ENCODE peak calls at places on chromosomes 4 and X, in ten cellular contexts. A is H1, M is breast epithelium, S is HCT116, Y is stomach, R is heart left ventricle, V is Peyer's patch, C is suprapubic skin, L is IMR-90, U is prostate gland. N is an unnamed sample.

GRCh38 chrX:317424-318067 is 1.1 kb downstream of the GTPBP6 start:
- DNase-seq in A (no peak), M (no peak), S (no peak), Y (no peak), R (no peak), V (no peak), C (no peak), L (no peak), U (no peak), N (no peak)

GRCh38 chr4:173797296-173797695 is 267.3 kb upstream of the HAND2 start:
- DNase-seq in A (no peak), M (no peak), S (no peak), Y (no peak), R (no peak), V (no peak), C (no peak), L (peak), U (no peak), N (no peak)

GRCh38 chrX:47568656-47569295 is 7.8 kb downstream of the ARAF start:
- DNase-seq in A (no peak), M (no peak), S (no peak), Y (no peak), R (no peak), V (no peak), C (no peak), L (no peak), U (no peak), N (peak)

GRCh38 chr4:150117094-150117493 is 38.8 kb downstream of the DCLK2 start:
- DNase-seq in A (no peak), M (no peak), S (no peak), Y (no peak), R (peak), V (no peak), C (no peak), L (peak), U (no peak), N (no peak)

GRCh38 chrX:153878969-153879653 is 6.9 kb downstream of the L1CAM start:
- DNase-seq in A (no peak), M (no peak), S (no peak), Y (no peak), R (no peak), V (no peak), C (no peak), L (no peak), U (no peak), N (no peak)

GRCh38 chrX:46953597-46953996 is 41.4 kb downstream of the JADE3 start:
- DNase-seq in A (no peak), M (no peak), S (no peak), Y (no peak), R (no peak), V (no peak), C (no peak), L (no peak), U (no peak), N (no peak)

GRCh38 chr4:97493815-97494518 is 649.3 kb downstream of the STPG2 start:
- DNase-seq in A (no peak), M (no peak), S (peak), Y (no peak), R (no peak), V (no peak), C (no peak), L (no peak), U (no peak), N (no peak)

GRCh38 chr4:74283614-74284013 is 24.7 kb upstream of the EPGN start:
- DNase-seq in A (no peak), M (no peak), S (peak), Y (no peak), R (no peak), V (no peak), C (no peak), L (peak), U (peak), N (no peak)

GRCh38 chr4:6008766-6009385 is 9.4 kb downstream of the C4orf50 start:
- DNase-seq in A (no peak), M (no peak), S (no peak), Y (no peak), R (no peak), V (no peak), C (no peak), L (no peak), U (no peak), N (no peak)

GRCh38 chr4:1775731-1776500 is 17.2 kb upstream of the FGFR3 start:
- DNase-seq in A (no peak), M (no peak), S (no peak), Y (no peak), R (no peak), V (no peak), C (no peak), L (no peak), U (no peak), N (no peak)

GRCh38 chrX:66016905-66017658 is 22.8 kb downstream of the VSIG4 start:
- DNase-seq in A (no peak), M (no peak), S (no peak), Y (no peak), R (no peak), V (no peak), C (no peak), L (no peak), U (no peak), N (no peak)

GRCh38 chrX:77894921-77895886 is at the start of gene MAGT1:
- DNase-seq in A (peak), M (peak), S (peak), Y (peak), R (peak), V (peak), C (peak), L (peak), U (peak), N (peak)

GRCh38 chr4:3256230-3257124 is 7.5 kb downstream of the MSANTD1 start:
- DNase-seq in A (no peak), M (no peak), S (no peak), Y (peak), R (no peak), V (peak), C (peak), L (no peak), U (no peak), N (no peak)

GRCh38 chr4:37446016-37446415 is 201.5 kb downstream of the NWD2 start:
- DNase-seq in A (no peak), M (no peak), S (no peak), Y (no peak), R (no peak), V (no peak), C (no peak), L (no peak), U (no peak), N (no peak)

GRCh38 chrX:129510331-129510730 is 13.0 kb downstream of the SMARCA1 start:
- DNase-seq in A (no peak), M (no peak), S (no peak), Y (no peak), R (no peak), V (no peak), C (no peak), L (no peak), U (no peak), N (no peak)

GRCh38 chrX:104803219-104803618 is 237.2 kb downstream of the IL1RAPL2 start:
- DNase-seq in A (no peak), M (no peak), S (no peak), Y (no peak), R (no peak), V (no peak), C (no peak), L (no peak), U (no peak), N (no peak)

GRCh38 chrX:126509917-126510316 is 42.7 kb downstream of the DCAF12L1 start:
- DNase-seq in A (no peak), M (no peak), S (no peak), Y (no peak), R (no peak), V (no peak), C (no peak), L (no peak), U (no peak), N (no peak)

GRCh38 chrX:72258174-72258573 is 18.9 kb downstream of the RPS4X start:
- DNase-seq in A (no peak), M (no peak), S (no peak), Y (no peak), R (no peak), V (no peak), C (no peak), L (peak), U (no peak), N (no peak)

GRCh38 chrX:111168314-111168713 is 72.3 kb downstream of the PAK3 start:
- DNase-seq in A (no peak), M (no peak), S (no peak), Y (no peak), R (no peak), V (no peak), C (no peak), L (peak), U (no peak), N (no peak)

GRCh38 chr4:21195682-21196081 is 495.4 kb downstream of the PACRGL start:
- DNase-seq in A (no peak), M (no peak), S (no peak), Y (no peak), R (no peak), V (no peak), C (no peak), L (no peak), U (no peak), N (no peak)

GRCh38 chrX:118974088-118974907 is at the start of gene LONRF3:
- DNase-seq in A (no peak), M (peak), S (no peak), Y (peak), R (peak), V (peak), C (peak), L (peak), U (peak), N (peak)

GRCh38 chr4:158825443-158826036 is 56.7 kb downstream of the FNIP2 start:
- DNase-seq in A (no peak), M (no peak), S (no peak), Y (no peak), R (no peak), V (no peak), C (no peak), L (no peak), U (no peak), N (no peak)
- H3K27ac ChIP-seq in A (no peak), M (no peak), S (no peak), Y (peak), R (peak), V (peak), C (no peak), L (no peak), U (peak), N (peak)

DNA sequence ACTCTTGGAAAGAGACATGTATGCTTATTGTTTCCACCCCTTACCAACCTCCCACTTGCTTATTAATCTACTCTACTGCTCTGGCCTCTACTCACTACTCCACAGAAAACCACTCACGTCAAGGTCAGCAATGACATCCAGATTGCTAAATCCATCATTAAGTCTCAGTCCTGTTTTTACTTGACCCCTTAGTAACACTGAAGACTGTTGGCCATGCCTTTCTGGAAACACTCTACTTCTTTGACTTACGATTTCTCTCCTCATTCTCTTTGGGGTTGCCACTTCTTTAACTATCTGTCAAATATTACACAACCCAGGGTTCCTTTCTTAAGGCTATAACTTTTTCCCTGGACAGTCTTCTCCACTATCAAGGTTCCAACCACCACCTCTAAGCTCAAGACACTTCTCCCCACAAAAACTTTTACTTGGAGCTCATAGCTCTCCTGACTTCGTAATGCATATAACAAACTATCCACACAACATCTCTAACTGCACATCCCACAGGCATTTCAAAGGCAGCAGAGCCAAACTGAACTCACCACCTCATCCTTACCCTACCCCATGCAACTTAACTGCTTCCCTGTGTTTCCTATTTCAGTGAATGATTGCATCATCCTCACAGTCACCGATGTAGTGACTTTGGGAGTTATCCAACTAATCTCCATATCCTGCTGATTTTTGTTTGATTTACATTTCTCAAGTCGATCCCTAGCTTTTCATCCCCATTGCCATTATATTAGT is 15.8 kb upstream of the MAGEA4 start:
- DNase-seq in A (no peak), M (no peak), S (no peak), Y (no peak), R (no peak), V (no peak), C (no peak), L (peak), U (no peak), N (no peak)
- H3K4me3 ChIP-seq in A (no peak), M (no peak), S (no peak), Y (no peak), R (no peak), V (no peak), C (no peak), L (no peak), U (no peak), N (no peak)

GRCh38 chr4:82422616-82423015 is 7.6 kb downstream of the HNRNPDL start:
- DNase-seq in A (no peak), M (no peak), S (no peak), Y (no peak), R (no peak), V (no peak), C (no peak), L (no peak), U (no peak), N (no peak)

GRCh38 chr4:82425478-82425877 is 4.8 kb downstream of the HNRNPDL start:
- DNase-seq in A (no peak), M (no peak), S (no peak), Y (no peak), R (no peak), V (no peak), C (no peak), L (no peak), U (no peak), N (no peak)

GRCh38 chr4:82423245-82424054 is 6.8 kb downstream of the HNRNPDL start:
- DNase-seq in A (no peak), M (no peak), S (no peak), Y (no peak), R (no peak), V (no peak), C (no peak), L (peak), U (no peak), N (no peak)

GRCh38 chr4:82419451-82419850 is 10.8 kb downstream of the HNRNPDL start:
- DNase-seq in A (no peak), M (no peak), S (no peak), Y (no peak), R (no peak), V (no peak), C (no peak), L (no peak), U (no peak), N (no peak)

DNA sequence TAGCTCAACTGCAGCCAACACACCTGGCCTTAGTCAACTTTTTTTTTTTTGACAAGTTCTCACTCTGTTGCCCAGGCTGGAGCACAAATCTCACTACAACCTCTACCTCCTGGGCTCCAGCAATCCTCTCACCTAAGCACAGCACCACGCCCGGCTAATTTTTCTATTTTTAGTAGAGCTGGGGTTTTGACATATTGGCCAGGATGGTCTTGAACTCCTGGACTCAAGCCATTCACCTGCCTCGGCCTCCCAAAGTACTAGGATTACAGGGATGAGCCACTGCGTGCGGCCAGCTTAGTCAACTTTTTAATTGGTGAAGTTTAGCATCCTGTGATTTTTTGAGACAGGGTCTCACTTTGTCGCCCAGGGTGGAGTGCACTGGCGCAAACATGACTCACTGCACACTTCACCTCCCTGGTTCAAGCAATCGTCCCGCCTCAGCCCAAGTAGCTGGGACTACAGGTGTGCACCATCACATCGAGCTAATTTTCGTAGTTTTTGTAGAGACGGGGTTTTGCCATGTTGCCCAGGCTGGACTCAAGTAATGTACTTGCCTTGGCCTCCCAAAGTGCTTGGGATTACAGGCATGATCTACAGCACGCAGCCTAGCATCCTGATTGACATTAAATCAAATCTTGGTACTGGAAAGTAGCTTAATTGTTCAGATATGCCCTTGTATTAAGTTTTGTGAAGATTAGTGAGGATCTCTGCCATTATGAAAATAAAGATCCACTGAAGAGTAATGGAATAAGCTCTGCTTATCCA is 8.3 kb downstream of the HNRNPDL start:
- DNase-seq in A (no peak), M (no peak), S (no peak), Y (no peak), R (no peak), V (no peak), C (no peak), L (no peak), U (no peak), N (no peak)
- TF ChIP-seq POLR2A in A (peak), M (no peak), S (no peak), Y (no peak), R (no peak), V (no peak), C (no peak), L (peak), U (no peak), N (no peak)

GRCh38 chrX:122972604-122973003 is 211.5 kb upstream of the GRIA3 start:
- DNase-seq in A (no peak), M (no peak), S (no peak), Y (no peak), R (no peak), V (no peak), C (no peak), L (no peak), U (no peak), N (no peak)
- H3K27ac ChIP-seq in A (no peak), M (no peak), S (no peak), Y (no peak), R (no peak), V (no peak), C (no peak), L (no peak), U (no peak), N (no peak)

DNA sequence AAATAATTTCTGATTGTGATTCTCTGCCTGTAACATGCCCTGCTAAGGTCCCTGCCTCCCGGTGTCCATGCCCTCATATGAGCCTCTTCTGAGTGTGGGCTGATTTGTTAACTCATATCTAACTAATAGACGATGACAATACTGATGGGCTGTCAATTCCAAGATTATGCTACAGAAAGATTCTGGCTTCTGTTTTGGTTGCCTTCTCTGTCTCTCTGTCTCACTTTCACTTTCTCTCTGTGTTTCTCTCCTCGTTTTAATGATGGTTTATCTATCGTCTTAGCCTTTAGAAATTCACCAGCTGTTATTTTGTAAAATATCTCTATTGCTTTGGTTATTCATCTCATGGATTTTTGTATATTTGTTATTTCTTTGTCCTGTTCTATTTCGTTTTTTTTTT is 312.5 kb upstream of the ANXA10 start:
- DNase-seq in A (no peak), M (no peak), S (no peak), Y (no peak), R (no peak), V (no peak), C (no peak), L (no peak), U (no peak), N (no peak)
- H3K4me3 ChIP-seq in A (no peak), M (no peak), S (no peak), Y (no peak), R (no peak), V (no peak), C (no peak), L (peak), U (no peak), N (no peak)

DNA sequence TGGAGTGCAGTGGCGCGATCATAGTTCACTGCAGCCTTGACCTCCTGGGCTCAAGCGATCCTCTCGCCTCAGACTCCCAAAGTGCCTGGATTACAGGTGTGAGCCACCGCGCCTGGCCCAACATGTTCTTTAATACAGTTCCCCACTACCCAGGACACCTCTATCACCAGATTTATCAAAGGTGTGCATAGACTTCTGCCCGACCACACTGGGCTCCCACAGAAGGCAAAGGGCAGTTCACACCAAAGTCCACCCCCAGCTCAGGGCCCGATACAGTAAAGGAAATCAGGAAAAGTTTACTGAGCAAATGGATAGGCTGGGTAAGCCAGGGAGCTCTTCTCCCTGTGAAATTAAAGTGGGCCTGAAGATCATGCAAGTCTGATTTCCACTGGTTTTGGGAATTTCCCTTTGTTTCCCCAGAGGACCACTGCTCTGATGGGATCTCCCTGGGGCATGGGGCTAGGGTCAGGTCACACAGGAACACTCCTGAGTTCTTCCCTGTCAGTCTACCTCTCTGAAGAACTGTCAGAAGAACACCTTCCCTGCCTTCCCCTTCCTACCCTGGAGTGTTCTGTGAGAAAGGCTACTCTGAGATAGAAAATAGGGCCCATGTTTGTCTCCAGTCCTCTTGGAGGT is 17.7 kb upstream of the PIM2 start:
- DNase-seq in A (no peak), M (no peak), S (no peak), Y (no peak), R (no peak), V (no peak), C (no peak), L (no peak), U (no peak), N (no peak)
- TF ChIP-seq POLR2A in A (no peak), M (no peak), S (no peak), Y (no peak), R (no peak), V (no peak), C (no peak), L (no peak), U (no peak), N (no peak)

DNA sequence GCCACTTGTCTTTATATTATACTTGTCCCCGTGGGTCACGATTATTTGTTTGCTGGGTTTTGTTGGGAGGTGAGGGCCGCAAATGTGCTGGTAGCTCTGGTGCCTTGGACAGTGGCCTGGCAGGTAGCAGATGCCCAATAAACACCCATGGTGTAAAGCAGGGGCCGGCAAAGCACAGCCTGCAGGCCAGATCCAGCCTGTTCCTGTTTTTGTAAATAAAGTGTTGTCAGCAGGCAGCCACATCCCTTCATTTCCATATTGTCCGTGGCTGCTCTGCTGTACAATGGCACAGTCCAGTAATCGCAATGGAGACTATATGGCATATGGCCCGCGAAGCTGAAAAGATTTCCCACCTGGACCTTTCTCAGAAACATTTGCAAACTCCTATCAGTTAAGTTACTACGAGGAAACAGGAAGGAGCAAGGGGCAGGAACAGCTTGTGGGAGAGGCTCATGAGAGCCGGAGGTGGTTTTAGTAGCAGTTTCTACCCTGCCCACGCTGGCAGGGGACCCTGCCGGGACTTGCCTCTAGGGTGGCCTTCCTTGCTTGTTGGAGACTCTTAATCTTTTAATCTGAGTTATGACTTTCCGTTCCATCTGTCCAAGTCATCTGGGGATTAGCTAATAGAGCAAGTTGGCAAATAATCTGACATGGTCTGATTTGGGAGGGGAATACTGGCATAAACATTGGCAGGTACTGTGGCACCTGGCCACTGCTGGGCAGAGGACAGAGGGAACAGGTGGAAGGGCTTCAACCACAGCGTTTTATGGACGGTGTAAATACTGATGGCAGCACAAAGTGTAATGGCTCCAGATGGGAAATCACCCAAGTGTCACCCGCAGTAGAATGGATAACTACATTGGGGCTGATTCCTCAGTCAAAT is 19.6 kb downstream of the CLCN4 start:
- DNase-seq in A (no peak), M (no peak), S (no peak), Y (peak), R (no peak), V (no peak), C (no peak), L (no peak), U (peak), N (peak)
- H3K27ac ChIP-seq in A (no peak), M (peak), S (no peak), Y (peak), R (no peak), V (no peak), C (no peak), L (no peak), U (peak), N (peak)